ENCODE peak calls at places on chromosomes 1 and 21, in seven cellular contexts. U is H9, K is omental fat pad, P is NB4, B is dorsolateral prefrontal cortex, D is fibroblast of villous mesenchyme, V is fibroblast of mammary gland. Q is an unnamed sample.

GRCh38 chr1:64471218-64471719 is 1.3 kb downstream of the CACHD1 start:
- DNase-seq in U (peak), K (no peak), P (no peak), B (no peak), D (peak), V (peak), Q (peak)

GRCh38 chr1:224641030-224641429 is 24.9 kb downstream of the CNIH3 start:
- DNase-seq in U (peak), K (no peak), P (no peak), B (no peak), D (no peak), V (no peak), Q (no peak)

GRCh38 chr1:97864615-97865014 is 56.2 kb downstream of the DPYD start:
- DNase-seq in U (no peak), K (no peak), P (no peak), B (no peak), D (no peak), V (no peak), Q (no peak)

GRCh38 chr1:78703806-78704205 is 54.2 kb downstream of the IFI44 start:
- DNase-seq in U (no peak), K (no peak), P (no peak), B (no peak), D (no peak), V (no peak), Q (no peak)

GRCh38 chr1:115337633-115338456 is at the start of gene NGF:
- DNase-seq in U (peak), K (no peak), P (no peak), B (no peak), D (no peak), V (peak), Q (peak)

GRCh38 chr1:225424562-225425210 is 3.2 kb downstream of the LBR start:
- DNase-seq in U (no peak), K (no peak), P (no peak), B (no peak), D (no peak), V (peak), Q (no peak)

GRCh38 chr1:205523891-205524793 is 19.7 kb downstream of the CDK18 start:
- DNase-seq in U (peak), K (peak), P (peak), B (peak), D (peak), V (peak), Q (peak)

GRCh38 chr1:57013522-57013921 is 47.7 kb upstream of the C8B start:
- DNase-seq in U (no peak), K (no peak), P (no peak), B (no peak), D (no peak), V (no peak), Q (no peak)

GRCh38 chr1:193479187-193479586 is 292.8 kb upstream of the B3GALT2 start:
- DNase-seq in U (no peak), K (no peak), P (peak), B (no peak), D (no peak), V (no peak), Q (no peak)

GRCh38 chr1:22776051-22776611 is 65.5 kb downstream of the EPHB2 start:
- DNase-seq in U (no peak), K (no peak), P (no peak), B (no peak), D (no peak), V (no peak), Q (no peak)

GRCh38 chr1:54406339-54407181 is at the start of gene SSBP3:
- DNase-seq in U (peak), K (peak), P (peak), B (peak), D (peak), V (peak), Q (peak)
- TF ChIP-seq CTCF in U (peak), K (no peak), P (no peak), B (peak), D (no peak), V (no peak), Q (no peak)

GRCh38 chr1:227447531-227447990 is 115.8 kb upstream of the ZNF678 start:
- DNase-seq in U (peak), K (no peak), P (no peak), B (no peak), D (peak), V (no peak), Q (peak)
- TF ChIP-seq CTCF in U (peak), K (no peak), P (no peak), B (peak), D (peak), V (peak), Q (peak)

DNA sequence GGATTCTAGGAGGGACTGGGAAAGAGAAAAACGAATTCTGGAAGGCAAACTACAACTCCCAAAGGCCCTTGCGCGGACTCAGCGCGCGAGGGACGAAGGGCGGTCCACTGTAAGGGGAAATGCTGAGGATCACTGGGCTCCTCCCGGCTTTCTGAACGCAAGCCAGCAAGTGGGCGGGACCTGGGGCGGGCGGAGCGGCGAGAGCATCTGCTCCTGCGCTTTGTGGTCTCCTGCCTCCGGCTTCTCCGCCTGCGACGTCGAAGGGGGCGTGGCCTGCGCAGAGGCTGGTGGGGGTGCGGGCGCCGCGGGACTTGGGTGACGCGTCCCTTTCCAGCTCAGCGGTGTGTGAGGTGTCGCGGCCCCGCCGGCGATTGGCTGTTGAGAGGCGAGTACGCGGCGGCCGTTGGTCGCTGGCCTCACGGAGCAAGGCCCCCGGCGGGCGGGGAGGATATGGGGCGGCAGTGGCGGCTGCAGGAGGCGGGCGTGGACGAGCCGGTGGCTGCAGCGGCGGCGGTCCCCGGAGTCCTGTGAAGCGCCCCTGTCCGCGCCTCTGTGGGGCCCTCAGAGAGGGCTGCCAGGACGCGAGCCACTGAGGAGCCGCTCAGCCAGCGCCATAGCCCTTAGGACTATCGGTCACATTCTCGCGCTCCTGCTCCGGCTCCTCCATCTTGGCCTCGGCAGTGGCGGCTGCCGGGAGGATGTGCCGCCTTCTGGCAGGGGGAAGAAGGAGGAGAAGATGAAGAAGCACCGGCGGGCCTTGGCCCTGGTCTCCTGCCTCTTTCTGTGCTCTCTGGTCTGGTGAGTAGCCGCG is at the start of gene SUCO:
- DNase-seq in U (peak), K (peak), P (peak), B (peak), D (peak), V (peak), Q (peak)
- TF ChIP-seq CTCF in U (peak), K (no peak), P (no peak), B (peak), D (no peak), V (no peak), Q (no peak)

GRCh38 chr1:247146671-247147070 is 25.1 kb downstream of the ZNF124 start:
- DNase-seq in U (no peak), K (no peak), P (peak), B (no peak), D (no peak), V (no peak), Q (no peak)
- TF ChIP-seq CTCF in U (peak), K (no peak), P (peak), B (no peak), D (peak), V (peak), Q (peak)

GRCh38 chr1:183318433-183318832 is 99.7 kb downstream of the NMNAT2 start:
- DNase-seq in U (peak), K (no peak), P (peak), B (no peak), D (peak), V (peak), Q (peak)
- TF ChIP-seq CTCF in U (peak), K (no peak), P (peak), B (no peak), D (peak), V (peak), Q (no peak)

DNA sequence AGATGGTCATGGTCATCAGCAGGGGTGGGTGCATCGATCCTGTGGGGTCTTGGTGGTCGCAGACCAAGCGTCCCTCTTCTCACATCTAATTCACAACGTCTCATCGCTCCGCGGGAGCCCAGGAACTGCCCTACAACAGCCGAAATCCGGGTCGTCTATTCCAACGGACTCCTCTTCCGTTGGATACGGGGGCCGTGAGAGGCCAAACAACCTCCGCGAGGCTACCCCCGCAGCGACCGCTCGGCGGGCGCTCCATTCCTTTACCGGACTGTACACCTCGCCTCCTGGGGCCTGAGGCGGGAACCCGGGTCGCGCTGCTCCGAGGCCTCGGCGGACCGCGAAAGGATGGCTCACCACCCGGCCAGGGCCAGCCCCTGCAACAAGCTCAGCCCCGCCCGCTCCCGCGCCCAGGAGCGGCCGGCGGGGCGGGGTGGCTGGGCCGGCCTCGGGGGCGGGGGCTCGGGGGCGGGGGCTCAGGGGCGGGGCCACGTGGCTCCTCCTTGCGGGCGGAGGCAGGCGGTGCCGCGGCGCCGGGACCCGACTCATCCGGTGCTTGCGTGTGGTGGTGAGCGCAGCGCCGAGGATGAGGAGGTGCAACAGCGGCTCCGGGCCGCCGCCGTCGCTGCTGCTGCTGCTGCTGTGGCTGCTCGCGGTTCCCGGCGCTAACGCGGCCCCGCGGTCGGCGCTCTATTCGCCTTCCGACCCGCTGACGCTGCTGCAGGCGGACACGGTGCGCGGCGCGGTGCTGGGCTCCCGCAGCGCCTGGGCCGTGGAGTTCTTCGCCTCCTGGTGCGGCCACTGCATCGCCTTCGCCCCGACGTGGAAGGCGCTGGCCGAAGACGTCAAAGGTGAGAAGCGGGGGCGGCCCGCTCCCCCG is at the start of gene QSOX1:
- DNase-seq in U (peak), K (peak), P (peak), B (peak), D (peak), V (peak), Q (peak)
- TF ChIP-seq CTCF in U (peak), K (no peak), P (no peak), B (peak), D (no peak), V (no peak), Q (peak)

GRCh38 chr1:11721301-11721700 is 14.6 kb upstream of the AGTRAP start:
- DNase-seq in U (peak), K (no peak), P (no peak), B (no peak), D (no peak), V (no peak), Q (no peak)
- TF ChIP-seq CTCF in U (no peak), K (no peak), P (no peak), B (no peak), D (no peak), V (no peak), Q (no peak)

GRCh38 chr21:46097826-46098286 is at the start of gene COL6A2:
- DNase-seq in U (peak), K (peak), P (no peak), B (peak), D (peak), V (peak), Q (peak)
- TF ChIP-seq CTCF in U (peak), K (no peak), P (no peak), B (no peak), D (peak), V (no peak), Q (peak)

GRCh38 chr1:244022301-244022700 is 28.8 kb upstream of the ZBTB18 start:
- DNase-seq in U (no peak), K (no peak), P (peak), B (no peak), D (peak), V (peak), Q (no peak)
- TF ChIP-seq CTCF in U (no peak), K (no peak), P (no peak), B (no peak), D (no peak), V (no peak), Q (no peak)

Q was measured in endothelial cell.